ENCODE peak calls at places on chromosome 20, in five cellular contexts. One of them, this sample, is unnamed. For H3K9me3, the result is how much of the 10 kb centered on the place peaks cover.

GRCh38 chr20:17227669-17228623 is 1.1 kb downstream of the PCSK2 start:
- DNase-seq in heart right ventricle: no peak
- DNase-seq in BE2C: no peak
- DNase-seq in tibial artery: no peak
- DNase-seq in IMR-90: peak
- DNase-seq in this sample: no peak

GRCh38 chr20:51517839-51518238 is 24.7 kb downstream of the NFATC2 start:
- DNase-seq in heart right ventricle: no peak
- DNase-seq in BE2C: no peak
- DNase-seq in tibial artery: no peak
- DNase-seq in IMR-90: no peak
- DNase-seq in this sample: no peak

GRCh38 chr20:37775200-37775599 is 81.4 kb downstream of the CTNNBL1 start:
- DNase-seq in heart right ventricle: no peak
- DNase-seq in BE2C: no peak
- DNase-seq in tibial artery: no peak
- DNase-seq in IMR-90: peak
- DNase-seq in this sample: no peak

GRCh38 chr20:56003966-56004365 is 1.4 kb downstream of the CBLN4 start:
- DNase-seq in heart right ventricle: no peak
- DNase-seq in BE2C: peak
- DNase-seq in tibial artery: no peak
- DNase-seq in IMR-90: no peak
- DNase-seq in this sample: peak

GRCh38 chr20:59152559-59153354 is 10.9 kb upstream of the ZNF831 start:
- DNase-seq in heart right ventricle: no peak
- DNase-seq in BE2C: no peak
- DNase-seq in tibial artery: no peak
- DNase-seq in IMR-90: no peak
- DNase-seq in this sample: no peak

GRCh38 chr20:55353206-55353605 is 652.1 kb downstream of the CBLN4 start:
- DNase-seq in heart right ventricle: no peak
- DNase-seq in BE2C: no peak
- DNase-seq in tibial artery: no peak
- DNase-seq in IMR-90: no peak
- DNase-seq in this sample: no peak

GRCh38 chr20:17806739-17807441 is 107.1 kb downstream of the BANF2 start:
- DNase-seq in heart right ventricle: peak
- DNase-seq in BE2C: peak
- DNase-seq in tibial artery: peak
- DNase-seq in IMR-90: peak
- DNase-seq in this sample: peak

GRCh38 chr20:23668477-23668951 is 20.3 kb downstream of the CST4 start:
- DNase-seq in heart right ventricle: peak
- DNase-seq in BE2C: peak
- DNase-seq in tibial artery: peak
- DNase-seq in IMR-90: peak
- DNase-seq in this sample: peak

GRCh38 chr20:23079926-23080325 is 6.2 kb downstream of the CD93 start:
- DNase-seq in heart right ventricle: no peak
- DNase-seq in BE2C: no peak
- DNase-seq in tibial artery: no peak
- DNase-seq in IMR-90: no peak
- DNase-seq in this sample: no peak

GRCh38 chr20:47125553-47126373 is 230.7 kb downstream of the ZMYND8 start:
- DNase-seq in heart right ventricle: no peak
- DNase-seq in BE2C: no peak
- DNase-seq in tibial artery: no peak
- DNase-seq in IMR-90: no peak
- DNase-seq in this sample: no peak

GRCh38 chr20:1388706-1389483 is 4.0 kb downstream of the FKBP1A start:
- DNase-seq in heart right ventricle: no peak
- DNase-seq in BE2C: no peak
- DNase-seq in tibial artery: no peak
- DNase-seq in IMR-90: no peak
- DNase-seq in this sample: no peak

GRCh38 chr20:50689864-50690263 is 1.5 kb downstream of the RIPOR3 start:
- DNase-seq in heart right ventricle: no peak
- DNase-seq in BE2C: peak
- DNase-seq in tibial artery: peak
- DNase-seq in IMR-90: no peak
- DNase-seq in this sample: no peak

GRCh38 chr20:40538126-40538525 is 150.9 kb downstream of the MAFB start:
- DNase-seq in heart right ventricle: no peak
- DNase-seq in BE2C: no peak
- DNase-seq in tibial artery: no peak
- DNase-seq in IMR-90: no peak
- DNase-seq in this sample: no peak

GRCh38 chr20:11585752-11586352 is 331.8 kb upstream of the BTBD3 start:
- DNase-seq in heart right ventricle: no peak
- DNase-seq in BE2C: no peak
- DNase-seq in tibial artery: no peak
- DNase-seq in IMR-90: peak
- DNase-seq in this sample: no peak

GRCh38 chr20:8853805-8854338 is 215.0 kb upstream of the PLCB4 start:
- DNase-seq in heart right ventricle: peak
- DNase-seq in BE2C: peak
- DNase-seq in tibial artery: no peak
- DNase-seq in IMR-90: peak
- DNase-seq in this sample: peak

GRCh38 chr20:58228484-58229197 is at the start of gene ANKRD60:
- DNase-seq in heart right ventricle: no peak
- DNase-seq in BE2C: peak
- DNase-seq in tibial artery: no peak
- DNase-seq in IMR-90: peak
- DNase-seq in this sample: peak

GRCh38 chr20:32898721-32899120 is 40.0 kb downstream of the EFCAB8 start:
- DNase-seq in heart right ventricle: no peak
- DNase-seq in BE2C: no peak
- DNase-seq in tibial artery: no peak
- DNase-seq in IMR-90: peak
- DNase-seq in this sample: no peak

GRCh38 chr20:41352666-41353065 is 12.0 kb downstream of the LPIN3 start:
- DNase-seq in heart right ventricle: no peak
- DNase-seq in BE2C: no peak
- DNase-seq in tibial artery: no peak
- DNase-seq in IMR-90: no peak
- DNase-seq in this sample: no peak

GRCh38 chr20:41639630-41640029 is 21.5 kb upstream of the CHD6 start:
- DNase-seq in heart right ventricle: no peak
- DNase-seq in BE2C: no peak
- DNase-seq in tibial artery: no peak
- DNase-seq in IMR-90: no peak
- DNase-seq in this sample: no peak

GRCh38 chr20:4820833-4821518 is 99.3 kb downstream of the PRND start:
- DNase-seq in heart right ventricle: no peak
- DNase-seq in BE2C: no peak
- DNase-seq in tibial artery: no peak
- DNase-seq in IMR-90: peak
- DNase-seq in this sample: peak

GRCh38 chr20:43404880-43405279 is 52.8 kb upstream of the SRSF6 start:
- DNase-seq in heart right ventricle: no peak
- DNase-seq in BE2C: no peak
- DNase-seq in tibial artery: no peak
- DNase-seq in IMR-90: no peak
- DNase-seq in this sample: peak

GRCh38 chr20:19777981-19778380 is 19.9 kb downstream of the RIN2 start:
- DNase-seq in heart right ventricle: no peak
- DNase-seq in BE2C: no peak
- DNase-seq in tibial artery: no peak
- DNase-seq in IMR-90: no peak
- DNase-seq in this sample: no peak

GRCh38 chr20:22502731-22503191 is 81.6 kb downstream of the FOXA2 start:
- DNase-seq in heart right ventricle: no peak
- DNase-seq in BE2C: no peak
- DNase-seq in tibial artery: no peak
- DNase-seq in IMR-90: no peak
- DNase-seq in this sample: no peak

GRCh38 chr20:13286600-13286999 is 65.5 kb downstream of the ISM1 start:
- DNase-seq in heart right ventricle: no peak
- DNase-seq in BE2C: no peak
- DNase-seq in tibial artery: no peak
- DNase-seq in IMR-90: no peak
- DNase-seq in this sample: no peak

GRCh38 chr20:34129518-34130162 is 17.6 kb upstream of the EIF2S2 start:
- DNase-seq in heart right ventricle: peak
- DNase-seq in BE2C: peak
- DNase-seq in tibial artery: peak
- DNase-seq in IMR-90: peak
- DNase-seq in this sample: peak

GRCh38 chr20:57205625-57206219 is 60.7 kb downstream of the BMP7 start:
- DNase-seq in heart right ventricle: no peak
- DNase-seq in BE2C: no peak
- DNase-seq in tibial artery: no peak
- DNase-seq in IMR-90: peak
- DNase-seq in this sample: peak
- H3K4me3 ChIP-seq in heart right ventricle: no peak
- H3K4me3 ChIP-seq in BE2C: no peak
- H3K4me3 ChIP-seq in tibial artery: no peak
- H3K4me3 ChIP-seq in IMR-90: no peak
- H3K4me3 ChIP-seq in this sample: no peak

GRCh38 chr20:16201191-16201590 is 372.1 kb downstream of the KIF16B start:
- DNase-seq in heart right ventricle: no peak
- DNase-seq in BE2C: no peak
- DNase-seq in tibial artery: no peak
- DNase-seq in IMR-90: no peak
- DNase-seq in this sample: no peak
- H3K9me3 ChIP-seq in heart right ventricle: under half
- H3K9me3 ChIP-seq in BE2C: under half
- H3K9me3 ChIP-seq in tibial artery: under half
- H3K9me3 ChIP-seq in IMR-90: under half
- H3K9me3 ChIP-seq in this sample: under half

DNA sequence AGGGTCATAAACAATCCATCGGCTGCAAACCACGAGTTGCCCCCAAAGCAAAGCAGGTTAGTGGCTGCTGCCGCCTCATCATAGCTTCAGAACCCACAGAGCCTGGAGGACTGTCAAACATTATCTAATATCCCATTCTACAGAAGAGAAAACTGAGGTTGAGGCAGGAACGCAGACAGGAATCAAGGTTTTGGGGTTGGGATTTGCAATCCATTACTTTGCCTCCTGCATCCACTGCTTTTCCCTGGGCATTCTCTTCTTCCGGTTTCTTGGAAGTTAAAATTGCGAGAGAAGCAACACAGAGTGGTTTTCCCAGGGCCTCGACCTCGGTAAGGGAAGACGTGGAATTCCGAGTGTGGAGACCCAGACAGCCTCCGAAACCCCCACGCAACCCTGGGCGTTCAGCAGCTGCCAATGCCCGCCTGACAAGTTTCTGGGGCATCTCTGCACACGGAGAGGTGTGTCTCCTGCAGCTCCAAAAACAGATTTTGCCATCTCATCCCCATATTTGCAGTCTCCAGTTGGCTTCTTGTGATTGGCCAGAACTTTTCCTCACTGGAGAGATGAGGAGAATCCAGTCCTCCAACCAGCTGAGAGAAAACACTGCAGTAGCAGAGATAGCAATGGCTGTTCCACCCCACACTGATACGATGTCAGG is 45.5 kb upstream of the SNAP25 start:
- DNase-seq in heart right ventricle: no peak
- DNase-seq in BE2C: no peak
- DNase-seq in tibial artery: no peak
- DNase-seq in IMR-90: no peak
- DNase-seq in this sample: no peak
- H3K4me3 ChIP-seq in heart right ventricle: no peak
- H3K4me3 ChIP-seq in BE2C: peak
- H3K4me3 ChIP-seq in tibial artery: no peak
- H3K4me3 ChIP-seq in IMR-90: no peak
- H3K4me3 ChIP-seq in this sample: no peak

GRCh38 chr20:64009811-64010387 is 26.1 kb upstream of the C20orf204 start:
- DNase-seq in heart right ventricle: no peak
- DNase-seq in BE2C: no peak
- DNase-seq in tibial artery: no peak
- DNase-seq in IMR-90: no peak
- DNase-seq in this sample: no peak
- H3K9me3 ChIP-seq in heart right ventricle: under half
- H3K9me3 ChIP-seq in BE2C: under half
- H3K9me3 ChIP-seq in tibial artery: under half
- H3K9me3 ChIP-seq in IMR-90: under half
- H3K9me3 ChIP-seq in this sample: under half

GRCh38 chr20:62917720-62918119 is 8.6 kb downstream of the DIDO1 start:
- DNase-seq in heart right ventricle: no peak
- DNase-seq in BE2C: no peak
- DNase-seq in tibial artery: no peak
- DNase-seq in IMR-90: no peak
- DNase-seq in this sample: no peak

GRCh38 chr20:62916703-62917476 is 9.4 kb downstream of the DIDO1 start:
- DNase-seq in heart right ventricle: no peak
- DNase-seq in BE2C: no peak
- DNase-seq in tibial artery: no peak
- DNase-seq in IMR-90: no peak
- DNase-seq in this sample: no peak

GRCh38 chr20:62918830-62919229 is 7.5 kb downstream of the DIDO1 start:
- DNase-seq in heart right ventricle: no peak
- DNase-seq in BE2C: no peak
- DNase-seq in tibial artery: no peak
- DNase-seq in IMR-90: no peak
- DNase-seq in this sample: no peak

GRCh38 chr20:62920039-62920645 is 6.2 kb downstream of the DIDO1 start:
- DNase-seq in heart right ventricle: no peak
- DNase-seq in BE2C: no peak
- DNase-seq in tibial artery: no peak
- DNase-seq in IMR-90: no peak
- DNase-seq in this sample: no peak

GRCh38 chr20:62918137-62918536 is 8.2 kb downstream of the DIDO1 start:
- DNase-seq in heart right ventricle: no peak
- DNase-seq in BE2C: no peak
- DNase-seq in tibial artery: no peak
- DNase-seq in IMR-90: no peak
- DNase-seq in this sample: no peak
- H3K4me3 ChIP-seq in heart right ventricle: no peak
- H3K4me3 ChIP-seq in BE2C: no peak
- H3K4me3 ChIP-seq in tibial artery: no peak
- H3K4me3 ChIP-seq in IMR-90: no peak
- H3K4me3 ChIP-seq in this sample: no peak

GRCh38 chr20:15726416-15726815 is 846.8 kb downstream of the KIF16B start:
- DNase-seq in heart right ventricle: no peak
- DNase-seq in BE2C: no peak
- DNase-seq in tibial artery: no peak
- DNase-seq in IMR-90: no peak
- DNase-seq in this sample: no peak
- H3K9me3 ChIP-seq in heart right ventricle: under half
- H3K9me3 ChIP-seq in BE2C: under half
- H3K9me3 ChIP-seq in tibial artery: under half
- H3K9me3 ChIP-seq in IMR-90: under half
- H3K9me3 ChIP-seq in this sample: under half

DNA sequence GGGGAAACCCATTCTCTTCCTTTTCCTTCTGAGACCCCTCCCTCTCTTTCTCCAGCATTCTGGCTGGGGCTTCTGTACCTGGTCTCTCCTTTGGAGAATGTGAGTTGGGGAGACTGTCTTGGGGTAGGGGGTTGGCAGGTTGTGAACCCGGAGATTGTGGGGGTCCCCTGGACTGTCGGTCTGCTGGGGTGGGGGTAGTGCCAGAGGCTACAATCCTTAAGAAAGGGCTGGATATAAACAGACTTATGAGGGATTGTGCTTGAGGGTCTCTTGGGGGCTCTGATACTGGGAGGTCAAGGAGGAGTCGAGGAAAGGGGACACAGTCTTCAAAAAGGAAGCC is 2.4 kb downstream of the SPAG4 start:
- DNase-seq in heart right ventricle: no peak
- DNase-seq in BE2C: no peak
- DNase-seq in tibial artery: no peak
- DNase-seq in IMR-90: no peak
- DNase-seq in this sample: no peak
- H3K4me3 ChIP-seq in heart right ventricle: peak
- H3K4me3 ChIP-seq in BE2C: peak
- H3K4me3 ChIP-seq in tibial artery: peak
- H3K4me3 ChIP-seq in IMR-90: peak
- H3K4me3 ChIP-seq in this sample: no peak

This sample was measured in MG63.